ENCODE peak calls at places on chromosomes 5 and 9, in nine cellular contexts. L, V, J, Y, D, T, K, G and F are unnamed samples.

GRCh38 chr5:96220610-96221390 is 212.2 kb downstream of the PCSK1 start:
- DNase-seq in L (no peak), V (no peak), J (no peak), Y (no peak), D (no peak), T (no peak), K (no peak), G (no peak), F (no peak)

GRCh38 chr5:54222336-54222735 is 88.0 kb downstream of the ARL15 start:
- DNase-seq in L (no peak), V (no peak), J (no peak), Y (no peak), D (no peak), T (no peak), K (no peak), G (no peak), F (no peak)

GRCh38 chr5:126865299-126865698 is 88.4 kb downstream of the LMNB1 start:
- DNase-seq in L (no peak), V (no peak), J (no peak), Y (no peak), D (no peak), T (no peak), K (no peak), G (no peak), F (peak; percentile 31)

GRCh38 chr5:104312481-104312880 is 749.9 kb upstream of the NUDT12 start:
- DNase-seq in L (no peak), V (no peak), J (no peak), Y (no peak), D (no peak), T (no peak), K (no peak), G (no peak), F (no peak)

GRCh38 chr5:79864364-79864763 is 126.7 kb downstream of the MTX3 start:
- DNase-seq in L (no peak), V (no peak), J (no peak), Y (no peak), D (no peak), T (no peak), K (no peak), G (no peak), F (peak; percentile 60)

GRCh38 chr5:144048254-144048856 is 122.1 kb downstream of the YIPF5 start:
- DNase-seq in L (no peak), V (no peak), J (no peak), Y (no peak), D (no peak), T (no peak), K (no peak), G (no peak), F (no peak)

GRCh38 chr9:87872079-87872624 is 10.5 kb upstream of the SPATA31E1 start:
- DNase-seq in L (peak; percentile 65), V (no peak), J (no peak), Y (no peak), D (peak; percentile 91), T (no peak), K (no peak), G (no peak), F (no peak)

GRCh38 chr9:113950195-113951031 is 74.3 kb downstream of the ZNF618 start:
- DNase-seq in L (no peak), V (no peak), J (no peak), Y (no peak), D (no peak), T (no peak), K (no peak), G (no peak), F (peak; percentile 60)

GRCh38 chr5:175418252-175418651 is 25.7 kb downstream of the DRD1 start:
- DNase-seq in L (no peak), V (no peak), J (no peak), Y (no peak), D (no peak), T (no peak), K (no peak), G (no peak), F (no peak)

GRCh38 chr5:138138949-138139775 is at the start of gene NME5:
- DNase-seq in L (no peak), V (peak; percentile 63), J (peak; percentile 75), Y (peak; percentile 83), D (peak; percentile 72), T (no peak), K (no peak), G (no peak), F (no peak)

GRCh38 chr5:179792612-179793469 is 945 bp upstream of the LTC4S start:
- DNase-seq in L (no peak), V (no peak), J (no peak), Y (peak; percentile 52), D (peak; percentile 71), T (no peak), K (no peak), G (no peak), F (no peak)

GRCh38 chr5:123421773-123422172 is 1.4 kb downstream of the CEP120 start:
- DNase-seq in L (no peak), V (no peak), J (no peak), Y (no peak), D (no peak), T (no peak), K (no peak), G (no peak), F (no peak)

GRCh38 chr5:59218424-59219045 is 635.7 kb downstream of the RAB3C start:
- DNase-seq in L (no peak), V (no peak), J (no peak), Y (no peak), D (no peak), T (no peak), K (no peak), G (peak; percentile 8), F (no peak)

GRCh38 chr5:112787261-112787660 is 49.6 kb downstream of the APC start:
- DNase-seq in L (no peak), V (no peak), J (no peak), Y (no peak), D (no peak), T (no peak), K (no peak), G (no peak), F (no peak)

GRCh38 chr9:127927457-127928231 is 2.9 kb downstream of the PIP5KL1 start:
- DNase-seq in L (no peak), V (peak; percentile 84), J (peak; percentile 82), Y (peak; percentile 75), D (no peak), T (no peak), K (peak; percentile 93), G (no peak), F (no peak)

DNA sequence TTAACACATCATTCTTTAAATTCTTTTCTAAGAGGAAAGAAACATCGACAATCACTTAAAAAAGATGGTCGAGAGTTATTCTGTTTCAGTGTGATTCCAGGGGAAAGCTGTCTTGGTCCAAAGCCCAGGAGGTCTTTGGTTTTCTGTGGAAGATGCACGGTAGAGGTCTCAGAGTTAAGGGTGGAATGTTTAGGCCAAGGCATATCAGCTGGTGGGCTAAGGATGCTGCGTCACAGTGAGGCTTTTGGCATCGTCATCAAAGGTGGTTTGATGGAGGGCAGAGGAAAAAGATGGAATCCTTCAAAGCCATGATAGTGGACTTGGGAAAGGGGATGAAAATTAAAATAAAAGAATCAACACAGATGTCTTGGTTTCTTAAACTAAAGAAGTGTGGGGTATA is 137.3 kb upstream of the ANKH start:
- DNase-seq in L (no peak), V (no peak), J (no peak), Y (no peak), D (no peak), T (no peak), K (no peak), G (peak; percentile 21), F (no peak)
- H3K27me3 ChIP-seq in L (no peaks in the 10 kb centered on the region), V (no peaks in the 10 kb centered on the region), J (no peaks in the 10 kb centered on the region), Y (no peaks in the 10 kb centered on the region), D (no peaks in the 10 kb centered on the region), T (no peaks in the 10 kb centered on the region), K (no peaks in the 10 kb centered on the region), G (no peaks in the 10 kb centered on the region), F (no peaks in the 10 kb centered on the region)

GRCh38 chr5:114857951-114858401 is 311.7 kb downstream of the TRIM36 start:
- DNase-seq in L (no peak), V (no peak), J (no peak), Y (peak; percentile 26), D (no peak), T (no peak), K (no peak), G (no peak), F (no peak)
- TF ChIP-seq EP300 in L (no peak), V (no peak), J (no peak), Y (no peak), D (no peak), T (no peak), K (no peak), G (no peak), F (no peak)

GRCh38 chr5:82275267-82275664 is 2.9 kb downstream of the RPS23 start:
- DNase-seq in L (no peak), V (no peak), J (no peak), Y (no peak), D (no peak), T (no peak), K (no peak), G (no peak), F (no peak)

GRCh38 chr5:82277987-82278710 is at the start of gene RPS23:
- DNase-seq in L (peak; percentile 93), V (peak; percentile 92), J (peak; percentile 91), Y (peak; percentile 92), D (peak; percentile 95), T (peak; percentile 85), K (peak; percentile 85), G (peak; percentile 86), F (peak; percentile 96)

GRCh38 chr5:82276800-82277612 is 1.1 kb downstream of the RPS23 start:
- DNase-seq in L (no peak), V (no peak), J (no peak), Y (no peak), D (no peak), T (no peak), K (no peak), G (no peak), F (no peak)

GRCh38 chr5:82277613-82277986 is 554 bp downstream of the RPS23 start:
- DNase-seq in L (no peak), V (no peak), J (no peak), Y (no peak), D (no peak), T (no peak), K (no peak), G (no peak), F (no peak)

GRCh38 chr5:82278711-82279370 is 687 bp upstream of the RPS23 start:
- DNase-seq in L (no peak), V (no peak), J (no peak), Y (no peak), D (no peak), T (no peak), K (no peak), G (no peak), F (no peak)
- TF ChIP-seq POLR2A in L (no peak), V (no peak), J (no peak), Y (no peak), D (no peak), T (no peak), K (peak; percentile 97), G (no peak), F (peak; percentile 34)

GRCh38 chr5:119966028-119966427 is 336.7 kb downstream of the FAM170A start:
- DNase-seq in L (no peak), V (no peak), J (no peak), Y (no peak), D (no peak), T (no peak), K (no peak), G (no peak), F (no peak)
- H3K27me3 ChIP-seq in L (no peaks in the 10 kb centered on the region), V (no peaks in the 10 kb centered on the region), J (no peaks in the 10 kb centered on the region), Y (no peaks in the 10 kb centered on the region), D (no peaks in the 10 kb centered on the region), T (no peaks in the 10 kb centered on the region), K (no peaks in the 10 kb centered on the region), G (no peaks in the 10 kb centered on the region), F (no peaks in the 10 kb centered on the region)